ENCODE peak calls at places on chromosomes 11 and 22, in six cellular contexts. V is tibial nerve; B is ovary; O is pancreas; Y is stimulated activated CD4-positive, alpha-beta T cell treated with anti-CD3 and anti-CD28 coated beads, TNF-alpha, amount 100 ng/mL, for 24 hours; A is lower leg skin. U is an unnamed sample.

GRCh38 chr22:49993649-49994360 is 18.8 kb downstream of the IL17REL start:
- DNase-seq in V (peak; percentile 10), B (no peak), O (peak; percentile 63), Y (no peak), A (peak; percentile 84), U (peak; percentile 10)

GRCh38 chr11:46435679-46436078 is 44.1 kb upstream of the CHRM4 start:
- DNase-seq in V (no peak), B (no peak), O (no peak), Y (no peak), A (no peak), U (no peak)

GRCh38 chr11:32115406-32115805 is 24.5 kb downstream of the RCN1 start:
- DNase-seq in V (no peak), B (no peak), O (no peak), Y (no peak), A (no peak), U (no peak)

GRCh38 chr22:31603574-31603973 is 58.4 kb downstream of the PISD start:
- DNase-seq in V (no peak), B (no peak), O (no peak), Y (no peak), A (peak; percentile 67), U (no peak)

GRCh38 chr11:15821471-15821870 is 534.9 kb downstream of the SOX6 start:
- DNase-seq in V (no peak), B (no peak), O (no peak), Y (no peak), A (no peak), U (no peak)

GRCh38 chr11:35034401-35034800 is 104.6 kb upstream of the CD44 start:
- DNase-seq in V (no peak), B (no peak), O (no peak), Y (no peak), A (no peak), U (no peak)

GRCh38 chr22:37983860-37984791 is at the start of gene SOX10:
- DNase-seq in V (peak; percentile 22), B (no peak), O (no peak), Y (no peak), A (no peak), U (no peak)

GRCh38 chr11:110261195-110262140 is 34.9 kb downstream of the RDX start:
- DNase-seq in V (no peak), B (no peak), O (no peak), Y (no peak), A (no peak), U (no peak)

GRCh38 chr22:28904211-28904808 is 20.9 kb downstream of the ZNRF3 start:
- DNase-seq in V (no peak), B (no peak), O (no peak), Y (no peak), A (peak; percentile 36), U (no peak)

GRCh38 chr11:44725016-44725651 is 1.6 kb upstream of the TSPAN18 start:
- DNase-seq in V (no peak), B (no peak), O (no peak), Y (no peak), A (no peak), U (no peak)

GRCh38 chr22:41197808-41198585 is 7.1 kb upstream of the L3MBTL2 start:
- DNase-seq in V (no peak), B (no peak), O (no peak), Y (peak; percentile 18), A (no peak), U (no peak)

GRCh38 chr11:130562549-130562948 is 114.1 kb downstream of the ADAMTS15 start:
- DNase-seq in V (no peak), B (no peak), O (no peak), Y (no peak), A (no peak), U (no peak)